ENCODE peak calls at places on chromosomes 5 and 9, in ten cellular contexts. E is adipocyte; T is osteoblast; J is H9; R is OCI-LY7; M is Panc1; C is CD8-positive, alpha-beta T cell; H is colonic mucosa; A is naive thymus-derived CD4-positive, alpha-beta T cell; S is aorta. K is an unnamed sample. For H3K9me3 and H3K4me1, the result is how much of the 10 kb centered on the place peaks cover.

GRCh38 chr5:10832421-10832820 is 71.4 kb upstream of the DAP start:
- DNase-seq in S (no peak), C (no peak), H (no peak), E (no peak), M (no peak), R (no peak), A (no peak), J (no peak), T (peak), K (no peak)

GRCh38 chr9:70400107-70400892 is 14.2 kb downstream of the KLF9 start:
- DNase-seq in E (no peak), T (no peak), M (no peak), H (no peak), C (no peak), S (no peak), A (no peak), J (no peak), R (no peak), K (no peak)

GRCh38 chr9:110065527-110065926 is 142.4 kb downstream of the C9orf152 start:
- DNase-seq in A (no peak), S (no peak), H (no peak), E (peak), M (no peak), R (no peak), T (no peak), J (no peak), C (no peak), K (no peak)

GRCh38 chr9:94783121-94783664 is 56.7 kb downstream of the AOPEP start:
- DNase-seq in R (peak), C (peak), H (peak), A (peak), J (peak), E (peak), S (peak), T (peak), M (peak), K (peak)

GRCh38 chr9:116464987-116465571 is 222.0 kb upstream of the TRIM32 start:
- DNase-seq in H (no peak), J (no peak), M (no peak), E (no peak), S (no peak), R (no peak), C (no peak), A (no peak), T (no peak), K (no peak)

GRCh38 chr9:96612105-96612965 is 7.3 kb downstream of the CDC14B start:
- DNase-seq in S (peak), A (no peak), T (peak), E (peak), C (no peak), R (no peak), H (peak), M (no peak), J (no peak), K (peak)

GRCh38 chr9:89865981-89866380 is 261.2 kb downstream of the GADD45G start:
- DNase-seq in R (no peak), S (no peak), C (no peak), M (no peak), H (no peak), J (no peak), E (no peak), T (peak), A (no peak), K (no peak)

GRCh38 chr5:97560176-97560993 is 377.3 kb upstream of the RIOK2 start:
- DNase-seq in T (no peak), R (no peak), C (no peak), M (no peak), E (no peak), H (no peak), A (no peak), J (no peak), S (no peak), K (no peak)

GRCh38 chr9:123269316-123269715 is 930 bp upstream of the STRBP start:
- DNase-seq in C (no peak), A (no peak), E (no peak), R (peak), S (no peak), H (no peak), T (peak), M (no peak), J (no peak), K (no peak)

GRCh38 chr9:86626802-86627201 is 272.6 kb upstream of the TUT7 start:
- DNase-seq in H (no peak), J (no peak), A (no peak), R (no peak), E (no peak), T (no peak), S (no peak), C (no peak), M (no peak), K (no peak)

GRCh38 chr9:21747171-21747570 is 55.3 kb upstream of the MTAP start:
- DNase-seq in H (no peak), R (no peak), T (no peak), S (no peak), J (no peak), M (no peak), E (peak), C (no peak), A (no peak), K (no peak)

GRCh38 chr9:14278291-14278721 is 35.6 kb downstream of the NFIB start:
- DNase-seq in H (no peak), S (no peak), T (no peak), J (no peak), R (no peak), C (no peak), M (no peak), E (peak), A (no peak), K (no peak)

GRCh38 chr5:44862808-44863207 is 54.1 kb downstream of the MRPS30 start:
- DNase-seq in R (peak), T (no peak), E (peak), H (no peak), A (no peak), J (no peak), S (no peak), M (no peak), C (no peak), K (no peak)

GRCh38 chr9:134163374-134164196 is 779 bp downstream of the RNU6ATAC start:
- DNase-seq in A (peak), M (no peak), S (peak), J (peak), R (no peak), T (peak), C (peak), E (peak), H (peak), K (peak)

GRCh38 chr9:85178486-85178885 is 509.0 kb downstream of the NTRK2 start:
- DNase-seq in H (no peak), J (peak), R (no peak), E (no peak), A (no peak), C (no peak), S (no peak), T (no peak), M (no peak), K (no peak)

GRCh38 chr5:77167695-77168111 is 42.8 kb upstream of the PDE8B start:
- DNase-seq in T (peak), R (no peak), A (no peak), H (no peak), E (peak), J (no peak), S (no peak), C (no peak), M (no peak), K (no peak)

GRCh38 chr9:40913928-40914673 is 214.4 kb downstream of the FOXD4L6 start:
- DNase-seq in E (no peak), C (no peak), M (no peak), H (no peak), R (no peak), A (no peak), J (peak), S (no peak), T (no peak), K (no peak)

GRCh38 chr9:40909821-40910220 is 218.7 kb downstream of the FOXD4L6 start:
- DNase-seq in T (no peak), J (no peak), C (no peak), E (no peak), H (no peak), M (no peak), A (no peak), S (no peak), R (no peak), K (no peak)

GRCh38 chr9:40913096-40913719 is 215.3 kb downstream of the FOXD4L6 start:
- DNase-seq in H (no peak), M (no peak), J (no peak), A (no peak), T (no peak), S (no peak), C (no peak), E (no peak), R (no peak), K (no peak)

GRCh38 chr9:40911647-40912046 is 216.8 kb downstream of the FOXD4L6 start:
- DNase-seq in J (no peak), E (no peak), T (no peak), S (no peak), C (no peak), H (no peak), M (no peak), R (no peak), A (no peak), K (no peak)

GRCh38 chr9:40914772-40915659 is 213.5 kb downstream of the FOXD4L6 start:
- DNase-seq in J (peak), A (no peak), C (no peak), T (no peak), M (no peak), S (no peak), R (no peak), H (no peak), E (no peak), K (peak)
- H3K9me3 ChIP-seq in J (half or more), A (half or more), C (under half), T (under half), M (under half), S (under half), R (under half), H (under half), E (under half), K (half or more)

GRCh38 chr9:137313956-137314560 is 12.0 kb upstream of the NRARP start:
- DNase-seq in H (no peak), A (no peak), S (peak), J (peak), C (no peak), R (no peak), T (peak), E (no peak), M (no peak), K (peak)
- H3K4me1 ChIP-seq in H (under half), A (under half), S (under half), J (under half), C (under half), R (under half), T (under half), E (under half), M (under half), K (under half)

DNA sequence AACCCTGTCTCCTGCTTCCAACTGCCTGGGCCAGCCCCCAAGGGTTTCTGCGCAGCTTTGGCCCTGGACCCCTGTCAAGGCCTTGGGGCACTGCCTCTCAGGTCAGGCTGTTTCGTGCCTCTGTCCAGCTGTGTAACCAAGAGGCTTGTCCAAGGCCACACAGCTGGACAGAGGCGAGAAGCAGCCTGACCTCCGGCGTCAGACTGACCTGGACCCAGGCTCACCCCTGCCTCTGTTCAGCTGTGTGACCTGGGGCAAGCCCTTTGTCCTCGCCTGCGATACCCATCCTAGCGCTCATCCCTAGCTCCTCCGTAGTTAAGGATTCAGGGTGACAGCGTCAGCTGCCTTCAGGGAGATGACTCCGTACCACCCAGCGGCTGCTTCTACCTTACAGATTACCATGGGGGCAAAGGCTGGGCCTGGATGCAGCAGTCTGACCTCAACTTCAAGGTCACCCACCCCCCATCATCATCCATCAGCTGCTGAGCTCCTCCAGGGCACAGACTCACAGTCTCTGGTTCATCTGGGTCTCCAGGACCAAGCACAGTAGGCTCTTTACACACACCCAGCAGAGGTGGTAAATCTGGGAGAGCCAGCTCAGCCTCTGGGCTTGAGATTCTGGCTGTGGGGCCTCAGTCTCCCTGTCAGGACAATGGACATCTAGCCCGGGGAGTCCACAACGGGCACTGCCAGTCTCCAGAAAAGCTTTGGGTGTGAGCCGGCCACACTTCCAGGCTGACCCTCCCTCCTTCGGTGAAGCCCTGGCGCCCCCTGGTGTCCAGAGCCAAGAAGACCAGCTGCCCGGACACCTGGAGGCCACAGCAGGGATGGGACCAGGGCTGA is 7.9 kb downstream of the AK1 start:
- DNase-seq in M (peak), S (peak), J (peak), A (peak), C (peak), R (peak), H (peak), T (peak), E (peak), K (peak)
- H3K9me3 ChIP-seq in M (under half), S (under half), J (under half), A (under half), C (under half), R (under half), H (under half), T (under half), E (under half), K (under half)

DNA sequence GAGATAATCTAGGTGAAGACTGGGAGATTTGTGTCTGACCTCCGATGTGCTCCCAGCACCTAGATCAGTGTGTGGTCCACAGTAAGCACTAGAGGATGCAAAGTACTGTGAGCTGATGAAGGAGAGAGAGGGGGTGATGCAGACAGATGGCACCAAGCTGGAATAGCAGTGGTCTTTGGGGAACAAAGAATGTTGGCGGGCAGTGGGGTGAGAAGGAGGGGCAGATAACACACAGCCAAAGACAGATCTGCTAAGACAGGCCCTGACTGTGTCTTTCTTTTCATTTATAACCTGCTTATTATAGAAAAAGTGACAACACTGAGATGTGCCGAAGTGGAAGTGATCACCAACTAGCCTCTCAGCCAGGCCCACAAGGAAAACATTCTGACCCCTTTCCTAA is 37.5 kb downstream of the ERGIC1 start:
- DNase-seq in M (no peak), T (no peak), R (no peak), A (no peak), C (no peak), S (no peak), E (no peak), H (no peak), J (no peak), K (no peak)
- H3K4me1 ChIP-seq in M (half or more), T (half or more), R (under half), A (under half), C (under half), S (under half), E (half or more), H (under half), J (under half), K (under half)

DNA sequence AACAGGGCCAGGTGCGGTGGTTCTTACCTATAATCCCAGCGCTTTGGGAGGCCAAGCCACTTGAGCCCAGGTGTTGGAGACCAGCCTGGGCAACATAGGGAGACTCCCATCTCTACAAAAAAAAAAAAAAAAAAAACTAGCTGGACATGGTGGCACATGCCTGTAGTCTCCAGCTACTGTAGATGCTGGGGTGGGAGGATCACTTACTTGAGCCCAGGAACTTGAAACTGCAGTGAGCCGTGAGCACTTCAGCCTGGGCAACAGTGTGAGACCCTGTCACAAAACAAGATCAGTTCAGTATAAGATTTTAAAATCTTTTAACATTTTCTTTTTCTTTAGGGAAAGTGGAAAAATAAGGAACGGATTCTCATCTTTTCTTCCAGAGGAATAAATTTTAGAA is 2.5 kb downstream of the BRIX1 start:
- DNase-seq in M (no peak), R (peak), H (no peak), S (no peak), E (no peak), T (no peak), J (no peak), A (no peak), C (no peak), K (no peak)
- H3K9me3 ChIP-seq in M (under half), R (under half), H (under half), S (under half), E (under half), T (under half), J (under half), A (under half), C (under half), K (under half)

DNA sequence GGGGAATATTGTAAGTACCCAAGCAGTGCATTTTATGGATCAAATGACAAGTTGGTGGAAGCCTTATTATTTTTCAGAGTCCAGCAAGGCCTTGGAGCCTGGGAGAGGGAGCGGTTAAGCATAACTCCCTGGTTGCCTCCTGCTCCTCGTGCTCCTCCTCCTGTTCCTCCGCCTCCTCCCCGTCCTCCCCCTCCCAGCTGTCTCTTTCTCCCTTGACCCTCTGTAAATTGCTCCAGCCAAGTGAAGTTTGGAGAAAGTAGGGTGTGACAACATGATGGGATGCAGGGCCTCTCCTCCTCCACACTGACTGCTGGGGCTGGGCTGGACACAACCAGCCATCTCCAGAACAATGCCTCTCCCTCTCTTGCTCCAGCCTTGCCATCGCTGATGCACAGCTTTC is 586.9 kb downstream of the CCDC171 start:
- DNase-seq in S (no peak), A (no peak), C (no peak), E (peak), H (no peak), M (no peak), T (no peak), R (no peak), J (no peak), K (no peak)
- H3K4me1 ChIP-seq in S (under half), A (under half), C (under half), E (under half), H (under half), M (under half), T (half or more), R (under half), J (under half), K (under half)

GRCh38 chr5:159385994-159386711 is 55.9 kb upstream of the IL12B start:
- DNase-seq in C (no peak), J (no peak), A (no peak), E (no peak), H (no peak), T (no peak), R (peak), S (no peak), M (no peak), K (no peak)
- H3K9me3 ChIP-seq in C (under half), J (under half), A (under half), E (half or more), H (under half), T (under half), R (under half), S (under half), M (under half), K (under half)

K was measured in endodermal cell.